ENCODE peak calls at places on chromosome 7, in five cellular contexts. O is endothelial cell, R is right atrium auricular region, S is psoas muscle, M is ovary. W is an unnamed sample.

GRCh38 chr7:140923358-140924006 is 1.2 kb downstream of the BRAF start:
- DNase-seq in S (no peak), M (no peak), R (no peak), O (peak), W (no peak)

GRCh38 chr7:42198296-42198695 is 38.7 kb downstream of the GLI3 start:
- DNase-seq in R (no peak), S (no peak), M (peak), O (no peak), W (no peak)

GRCh38 chr7:133021196-133021595 is 60.7 kb downstream of the CHCHD3 start:
- DNase-seq in O (no peak), R (no peak), M (no peak), S (no peak), W (no peak)

GRCh38 chr7:128387663-128388485 is 21.9 kb downstream of the IMPDH1 start:
- DNase-seq in S (peak), M (peak), O (peak), R (peak), W (peak)

GRCh38 chr7:18978108-18978495 is 139.3 kb downstream of the TWIST1 start:
- DNase-seq in S (no peak), M (no peak), O (no peak), R (no peak), W (peak)

GRCh38 chr7:20305726-20306125 is 25.0 kb upstream of the ITGB8 start:
- DNase-seq in R (no peak), S (no peak), M (no peak), O (no peak), W (no peak)

GRCh38 chr7:145082366-145083240 is 246.8 kb upstream of the TPK1 start:
- DNase-seq in O (no peak), M (no peak), S (no peak), R (no peak), W (no peak)

GRCh38 chr7:155316427-155317113 is 18.9 kb downstream of the INSIG1 start:
- DNase-seq in S (no peak), O (no peak), R (no peak), M (no peak), W (no peak)

GRCh38 chr7:28408974-28409715 is 3.2 kb upstream of the CREB5 start:
- DNase-seq in O (peak), S (peak), M (peak), R (peak), W (peak)

GRCh38 chr7:15685358-15686181 is 913 bp downstream of the MEOX2 start:
- DNase-seq in O (peak), R (peak), M (peak), S (peak), W (peak)

GRCh38 chr7:158266817-158267736 is 320.5 kb downstream of the PTPRN2 start:
- DNase-seq in R (no peak), O (no peak), M (no peak), S (no peak), W (no peak)

GRCh38 chr7:66258409-66258808 is 53.3 kb downstream of the TPST1 start:
- DNase-seq in O (no peak), S (no peak), M (no peak), R (no peak), W (no peak)

GRCh38 chr7:34157137-34157536 is 251.8 kb downstream of the BMPER start:
- DNase-seq in M (no peak), R (no peak), S (peak), O (no peak), W (peak)

GRCh38 chr7:123003539-123004126 is 8.1 kb upstream of the TAS2R16 start:
- DNase-seq in O (no peak), M (no peak), S (no peak), R (no peak), W (no peak)

GRCh38 chr7:45978731-45979211 is 57.7 kb upstream of the IGFBP3 start:
- DNase-seq in M (no peak), R (no peak), S (no peak), O (no peak), W (no peak)

GRCh38 chr7:102248456-102249395 is 37.9 kb upstream of the SH2B2 start:
- DNase-seq in R (no peak), S (no peak), M (no peak), O (peak), W (no peak)

GRCh38 chr7:74263399-74264120 is 9.4 kb upstream of the RFC2 start:
- DNase-seq in M (no peak), S (no peak), O (no peak), R (no peak), W (no peak)

GRCh38 chr7:57646219-57646900 is 196.4 kb downstream of the ZNF716 start:
- DNase-seq in R (no peak), S (no peak), O (no peak), M (no peak), W (no peak)

GRCh38 chr7:151818674-151819519 is 58.0 kb downstream of the PRKAG2 start:
- DNase-seq in R (no peak), M (no peak), O (no peak), S (no peak), W (no peak)

GRCh38 chr7:67918158-67918557 is 921.5 kb downstream of the TYW1 start:
- DNase-seq in M (no peak), R (no peak), S (no peak), O (no peak), W (no peak)

GRCh38 chr7:134693256-134693655 is 46.6 kb downstream of the BPGM start:
- DNase-seq in S (peak), O (no peak), M (peak), R (peak), W (peak)

GRCh38 chr7:135976312-135977019 is 693 bp downstream of the MTPN start:
- DNase-seq in R (no peak), O (peak), S (no peak), M (no peak), W (no peak)

GRCh38 chr7:19117081-19117869 is at the start of gene TWIST1:
- DNase-seq in M (peak), S (peak), O (peak), R (peak), W (peak)

GRCh38 chr7:27555670-27556069 is 107.0 kb downstream of the HIBADH start:
- DNase-seq in R (no peak), S (no peak), M (no peak), O (no peak), W (no peak)

GRCh38 chr7:47478017-47478344 is 103.9 kb downstream of the TNS3 start:
- DNase-seq in S (no peak), R (no peak), M (peak), O (no peak), W (peak)

GRCh38 chr7:42407828-42408227 is 170.8 kb upstream of the GLI3 start:
- DNase-seq in O (no peak), M (no peak), S (no peak), R (no peak), W (no peak)

GRCh38 chr7:442457-442856 is 77.2 kb downstream of the PDGFA start:
- DNase-seq in S (no peak), M (no peak), R (no peak), O (no peak), W (no peak)

GRCh38 chr7:36308031-36308430 is 81.6 kb upstream of the ANLN start:
- DNase-seq in O (no peak), M (no peak), S (no peak), R (no peak), W (no peak)

GRCh38 chr7:69411018-69411417 is 187.3 kb upstream of the AUTS2 start:
- DNase-seq in S (no peak), O (no peak), M (no peak), R (no peak), W (no peak)

GRCh38 chr7:141242568-141242967 is 168.7 kb downstream of the TMEM178B start:
- DNase-seq in S (no peak), O (no peak), M (no peak), R (no peak), W (no peak)

GRCh38 chr7:13291010-13291409 is 603.6 kb downstream of the ARL4A start:
- DNase-seq in S (no peak), R (no peak), O (no peak), M (no peak), W (peak)

GRCh38 chr7:157238087-157238486 is 98.7 kb upstream of the DNAJB6 start:
- DNase-seq in S (no peak), O (no peak), R (no peak), M (no peak), W (peak)

GRCh38 chr7:151990567-151990966 is 34.3 kb downstream of the GALNTL5 start:
- DNase-seq in S (no peak), M (no peak), O (no peak), R (no peak), W (no peak)

GRCh38 chr7:45873355-45873754 is 473 bp upstream of the CCDC201 start:
- DNase-seq in M (no peak), O (no peak), S (no peak), R (peak), W (no peak)

GRCh38 chr7:36969376-36969775 is 245.1 kb upstream of the AOAH start:
- DNase-seq in O (no peak), M (no peak), S (no peak), R (no peak), W (no peak)

GRCh38 chr7:131096267-131096927 is 231.3 kb upstream of the MKLN1 start:
- DNase-seq in M (no peak), O (no peak), S (no peak), R (no peak), W (no peak)

GRCh38 chr7:139748936-139749335 is 28.9 kb downstream of the HIPK2 start:
- DNase-seq in R (no peak), S (no peak), O (no peak), M (no peak), W (no peak)

GRCh38 chr7:107528461-107528860 is 35.3 kb downstream of the COG5 start:
- DNase-seq in O (no peak), R (no peak), S (no peak), M (no peak), W (peak)

GRCh38 chr7:149196705-149197171 is 1.4 kb downstream of the ZNF282 start:
- DNase-seq in O (no peak), M (no peak), S (no peak), R (no peak), W (peak)

GRCh38 chr7:5309146-5309545 is 26.4 kb downstream of the SLC29A4 start:
- DNase-seq in R (no peak), S (no peak), M (no peak), O (no peak), W (no peak)

GRCh38 chr7:5320391-5320790 is 37.6 kb downstream of the SLC29A4 start:
- DNase-seq in M (no peak), O (no peak), R (no peak), S (no peak), W (no peak)

GRCh38 chr7:5310822-5311405 is 28.2 kb downstream of the SLC29A4 start:
- DNase-seq in O (no peak), M (no peak), R (no peak), S (no peak), W (no peak)

GRCh38 chr7:5315761-5316160 is 33.0 kb downstream of the SLC29A4 start:
- DNase-seq in R (no peak), O (no peak), S (no peak), M (no peak), W (no peak)

DNA sequence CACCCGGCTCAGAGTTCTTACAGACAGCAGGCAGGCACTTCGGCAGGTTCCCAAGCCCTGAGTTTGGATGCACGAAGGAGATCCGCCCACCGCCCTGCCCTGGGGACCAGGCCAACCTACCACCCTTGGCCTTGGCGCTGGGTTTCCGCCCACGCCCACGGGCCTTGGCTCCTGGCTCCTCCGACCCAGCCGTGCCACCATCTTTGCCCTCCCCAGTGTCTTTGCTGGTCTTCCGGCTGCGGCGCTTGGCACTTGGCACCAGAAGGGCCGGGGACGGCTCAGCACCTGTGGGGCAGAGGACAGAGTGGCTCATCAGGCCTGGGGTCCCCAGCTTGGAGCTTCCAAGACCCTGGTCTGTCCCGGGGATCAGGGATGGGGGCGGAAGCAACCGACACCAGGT is 32.1 kb downstream of the SLC29A4 start:
- DNase-seq in M (no peak), S (no peak), O (no peak), R (no peak), W (no peak)
- TF ChIP-seq CTCF in M (no peak), S (no peak), O (no peak), R (no peak), W (no peak)

DNA sequence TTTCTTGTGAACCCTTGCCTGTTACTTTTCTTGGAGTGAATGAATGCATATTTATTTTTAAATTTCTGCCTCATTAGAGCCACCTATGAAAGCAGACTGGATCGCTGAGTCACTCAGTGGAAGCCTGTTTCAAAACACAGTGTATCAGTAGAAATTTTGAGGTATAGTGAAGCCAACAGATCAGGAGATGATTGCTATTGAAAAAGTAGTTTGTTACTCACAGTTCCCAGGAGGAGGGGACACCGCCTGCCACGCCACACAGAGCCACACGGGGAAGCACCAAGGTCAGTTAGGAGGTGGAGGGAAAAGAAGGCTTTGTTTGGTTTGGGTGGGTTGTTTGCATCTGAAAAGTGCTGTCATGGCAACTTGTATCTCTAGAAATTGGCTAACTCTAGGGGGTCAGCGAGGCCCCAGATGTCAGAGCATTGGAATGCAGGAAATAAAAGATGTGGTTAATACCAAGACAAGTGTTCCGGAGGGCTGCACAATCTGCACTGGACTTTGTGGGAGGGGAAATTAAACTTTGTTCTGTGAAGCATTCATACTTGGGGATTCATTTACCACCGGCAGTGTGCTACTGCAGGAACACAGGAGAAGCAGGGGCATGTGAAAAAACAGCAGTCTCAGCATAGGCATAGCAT is 106.4 kb upstream of the SDK1 start:
- DNase-seq in S (no peak), R (no peak), M (peak), O (no peak), W (peak)
- TF ChIP-seq CTCF in S (no peak), R (no peak), M (no peak), O (no peak), W (peak)

GRCh38 chr7:1640376-1641172 is 29.5 kb upstream of the ELFN1 start:
- DNase-seq in R (no peak), M (no peak), S (no peak), O (no peak), W (no peak)
- TF ChIP-seq CTCF in R (no peak), M (no peak), S (no peak), O (no peak), W (no peak)

GRCh38 chr7:25820432-25821040 is 331.5 kb upstream of the NFE2L3 start:
- DNase-seq in R (no peak), O (peak), M (no peak), S (no peak), W (peak)
- TF ChIP-seq CTCF in R (no peak), O (peak), M (no peak), S (peak), W (peak)

DNA sequence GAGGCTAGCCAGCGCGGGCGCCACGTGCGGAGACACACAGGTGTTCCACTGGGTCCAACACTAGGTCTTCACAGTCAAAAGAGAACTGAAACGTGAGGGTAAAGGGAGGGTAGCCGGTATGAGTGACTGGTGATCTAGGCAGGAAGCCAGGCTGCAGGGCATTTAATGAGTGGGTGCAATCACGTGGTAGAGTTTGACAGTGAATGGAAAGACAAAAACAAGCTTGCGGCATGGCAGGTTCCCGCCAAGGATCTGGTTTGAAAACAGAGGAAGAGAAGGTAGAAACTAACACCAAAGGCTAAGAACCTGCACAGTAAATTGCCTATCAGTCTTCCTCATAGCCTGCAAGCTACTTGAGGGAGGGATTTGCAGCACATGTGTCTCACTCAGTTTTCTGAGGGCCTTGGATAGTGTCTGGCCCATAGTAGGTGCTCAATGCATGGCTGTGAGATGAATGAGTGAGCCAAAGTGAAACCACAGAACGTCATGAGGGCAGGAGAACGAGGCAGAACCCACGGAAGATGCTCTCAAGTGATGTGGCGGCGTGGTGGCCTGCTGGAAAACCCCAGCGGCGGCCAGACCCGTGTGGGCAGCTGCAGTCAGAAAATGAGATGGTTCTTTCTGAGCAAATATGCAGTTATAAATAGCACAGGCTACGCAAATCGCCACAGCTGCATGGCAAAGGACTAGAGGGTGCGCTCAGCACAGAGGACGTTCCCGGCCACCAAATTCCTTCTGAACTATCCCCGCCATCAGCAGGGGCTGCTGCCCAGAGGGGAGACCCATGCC is 183.6 kb upstream of the NFE2L3 start:
- DNase-seq in M (no peak), R (no peak), O (no peak), S (no peak), W (no peak)
- TF ChIP-seq CTCF in M (no peak), R (no peak), O (no peak), S (no peak), W (no peak)

GRCh38 chr7:76086070-76086469 is 38.2 kb downstream of the MDH2 start:
- DNase-seq in S (no peak), M (no peak), O (no peak), R (no peak), W (peak)

GRCh38 chr7:76095908-76096307 is 48.0 kb downstream of the MDH2 start:
- DNase-seq in R (no peak), S (no peak), O (no peak), M (no peak), W (no peak)

GRCh38 chr7:76089865-76090495 is 42.1 kb downstream of the MDH2 start:
- DNase-seq in O (no peak), R (no peak), S (no peak), M (no peak), W (no peak)

DNA sequence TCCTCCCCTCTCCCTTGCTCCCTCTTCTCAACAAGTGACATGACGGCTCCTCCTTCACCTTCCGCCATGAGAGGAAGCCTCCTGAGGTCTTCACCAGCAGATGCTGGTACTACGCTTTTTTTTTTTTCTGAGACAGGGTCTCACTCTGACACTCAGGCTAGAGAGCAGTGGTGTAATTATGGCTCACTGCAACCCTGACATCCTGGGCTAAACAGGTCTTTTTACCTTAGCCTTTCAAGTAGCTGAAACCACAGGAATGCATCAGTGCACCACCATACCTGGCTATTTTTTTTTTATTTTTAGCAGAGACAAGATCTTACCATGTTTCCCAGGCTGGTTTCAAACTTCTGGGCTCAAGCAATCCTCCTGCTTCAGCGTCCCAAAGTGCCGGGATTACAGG is 43.6 kb downstream of the MDH2 start:
- DNase-seq in O (no peak), R (no peak), S (no peak), M (no peak), W (no peak)
- TF ChIP-seq CTCF in O (no peak), R (no peak), S (no peak), M (no peak), W (no peak)

GRCh38 chr7:30437823-30438574 is 40.6 kb downstream of the NOD1 start:
- DNase-seq in S (no peak), R (no peak), O (no peak), M (no peak), W (no peak)
- TF ChIP-seq CTCF in S (no peak), R (no peak), O (no peak), M (no peak), W (no peak)

DNA sequence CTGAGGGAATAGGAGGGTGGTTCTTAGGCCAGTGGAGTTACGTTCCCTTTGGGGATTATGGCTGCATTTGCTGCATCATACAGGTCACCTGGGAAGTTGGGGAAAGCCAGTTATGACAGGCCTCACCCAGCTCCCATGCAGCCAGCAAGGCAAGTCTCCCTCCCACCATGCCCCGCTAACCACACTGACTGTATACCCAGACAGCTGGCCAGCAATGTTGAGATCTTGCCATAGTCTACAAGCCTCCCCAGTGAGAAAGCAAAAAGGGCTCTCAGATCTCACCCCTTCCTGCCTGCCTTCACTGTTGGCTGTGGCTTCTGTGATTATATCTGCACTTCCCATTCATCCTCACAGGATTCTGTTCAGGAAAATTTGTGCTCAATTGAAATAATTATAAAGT is 133.3 kb upstream of the HGF start:
- DNase-seq in O (no peak), M (no peak), S (no peak), R (no peak), W (peak)
- TF ChIP-seq CTCF in O (no peak), M (no peak), S (no peak), R (no peak), W (no peak)

W was measured in foreskin fibroblast.